ENCODE peak calls at places on chromosome 7, in seven cellular contexts. J is IMR-90, H is GM23338, V is Karpas-422, U is Peyer's patch, Q is uterus, W is mesendoderm. Y is an unnamed sample. For H3K4me1, the result is how much of the 10 kb centered on the place peaks cover.

GRCh38 chr7:134419085-134419484 is 39.8 kb downstream of the AKR1B1 start:
- DNase-seq in J (no peak), H (no peak), V (no peak), U (peak), Q (no peak), W (no peak), Y (no peak)

GRCh38 chr7:11706666-11707605 is 125.1 kb downstream of the THSD7A start:
- DNase-seq in J (no peak), H (no peak), V (no peak), U (no peak), Q (no peak), W (no peak), Y (no peak)

GRCh38 chr7:154433632-154434598 is 381.7 kb downstream of the DPP6 start:
- DNase-seq in J (no peak), H (no peak), V (no peak), U (no peak), Q (no peak), W (no peak), Y (no peak)

GRCh38 chr7:135745702-135746312 is 2.8 kb downstream of the FAM180A start:
- DNase-seq in J (peak), H (no peak), V (no peak), U (peak), Q (peak), W (no peak), Y (peak)

GRCh38 chr7:44325811-44326241 is 432 bp upstream of the CAMK2B start:
- DNase-seq in J (no peak), H (peak), V (no peak), U (peak), Q (no peak), W (peak), Y (no peak)

GRCh38 chr7:23422904-23423303 is 47.4 kb downstream of the IGF2BP3 start:
- DNase-seq in J (no peak), H (no peak), V (no peak), U (no peak), Q (no peak), W (peak), Y (no peak)

GRCh38 chr7:516606-517456 is 2.8 kb downstream of the PDGFA start:
- DNase-seq in J (peak), H (peak), V (no peak), U (peak), Q (peak), W (peak), Y (no peak)

GRCh38 chr7:82105463-82105862 is 335.6 kb upstream of the HGF start:
- DNase-seq in J (peak), H (no peak), V (no peak), U (no peak), Q (no peak), W (peak), Y (no peak)

GRCh38 chr7:152894295-152895170 is 135.0 kb downstream of the ACTR3B start:
- DNase-seq in J (no peak), H (peak), V (no peak), U (no peak), Q (no peak), W (peak), Y (no peak)

GRCh38 chr7:142750321-142750938 is 1.2 kb downstream of the PRSS1 start:
- DNase-seq in J (no peak), H (no peak), V (no peak), U (no peak), Q (no peak), W (no peak), Y (no peak)

GRCh38 chr7:25928549-25929330 is 223.3 kb upstream of the NFE2L3 start:
- DNase-seq in J (no peak), H (no peak), V (no peak), U (no peak), Q (no peak), W (no peak), Y (no peak)

GRCh38 chr7:149196705-149197171 is 1.4 kb downstream of the ZNF282 start:
- DNase-seq in J (no peak), H (peak), V (no peak), U (no peak), Q (no peak), W (peak), Y (no peak)

GRCh38 chr7:520503-521161 is 986 bp upstream of the PDGFA start:
- DNase-seq in J (no peak), H (peak), V (no peak), U (no peak), Q (peak), W (peak), Y (no peak)

DNA sequence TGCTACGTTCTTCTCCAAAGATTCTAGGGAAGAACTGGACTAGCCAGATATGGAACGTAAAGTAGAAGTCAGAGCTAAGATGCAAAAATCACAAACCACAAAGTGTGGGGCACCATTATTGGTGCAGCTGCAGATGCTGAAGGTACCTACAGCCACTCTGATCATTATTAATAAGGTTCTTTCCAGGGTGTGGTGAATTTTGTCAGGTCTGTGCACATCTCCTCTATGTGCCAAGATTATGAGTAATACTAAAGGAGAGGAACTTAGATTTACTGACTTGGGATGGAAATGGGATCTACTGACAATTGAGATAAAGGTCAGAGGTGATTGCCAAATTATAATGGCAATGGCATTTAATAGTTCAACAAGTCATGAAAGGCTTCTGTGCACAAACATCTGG is 148.1 kb downstream of the RAPGEF5 start:
- DNase-seq in J (no peak), H (no peak), V (no peak), U (no peak), Q (no peak), W (no peak), Y (no peak)
- H3K4me1 ChIP-seq in J (under half), H (under half), V (under half), U (under half), Q (under half), W (under half), Y (under half)

DNA sequence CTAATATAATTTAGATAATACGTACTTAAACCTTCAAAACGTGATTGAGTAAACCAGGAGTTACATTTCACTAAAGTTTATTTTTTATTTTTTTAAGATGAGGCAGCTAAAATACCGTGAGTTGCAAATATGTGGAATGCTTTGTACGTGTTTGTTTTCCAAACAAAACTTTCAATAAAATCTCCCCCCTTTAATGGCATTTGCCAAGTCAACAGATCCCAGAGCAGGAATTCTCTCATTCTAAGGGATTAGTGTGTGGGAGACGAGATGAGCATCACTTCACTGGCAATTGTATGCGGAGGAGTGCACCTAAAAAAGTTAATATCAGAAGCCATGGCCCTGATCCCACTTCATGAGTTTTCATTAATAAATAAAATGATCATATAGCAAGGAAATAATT is 53.7 kb upstream of the MAGI2 start:
- DNase-seq in J (no peak), H (peak), V (no peak), U (no peak), Q (no peak), W (peak), Y (no peak)
- H3K27ac ChIP-seq in J (no peak), H (no peak), V (no peak), U (no peak), Q (no peak), W (no peak), Y (no peak)

GRCh38 chr7:128742206-128742605 is 3.0 kb downstream of the CALU start:
- DNase-seq in J (peak), H (no peak), V (no peak), U (no peak), Q (no peak), W (no peak), Y (no peak)
- H3K4me1 ChIP-seq in J (under half), H (under half), V (under half), U (under half), Q (under half), W (under half), Y (under half)

GRCh38 chr7:140659727-140660396 is 12.9 kb upstream of the ADCK2 start:
- DNase-seq in J (peak), H (no peak), V (no peak), U (no peak), Q (no peak), W (no peak), Y (no peak)
- H3K27ac ChIP-seq in J (no peak), H (no peak), V (no peak), U (no peak), Q (no peak), W (no peak), Y (no peak)

GRCh38 chr7:101216860-101217387 is 457 bp downstream of the PLOD3 start:
- DNase-seq in J (no peak), H (peak), V (peak), U (no peak), Q (no peak), W (no peak), Y (no peak)

GRCh38 chr7:101217388-101218235 is at the start of the genes PLOD3 and ZNHIT1:
- DNase-seq in J (peak), H (peak), V (peak), U (peak), Q (peak), W (peak), Y (peak)

GRCh38 chr7:101216001-101216859 is 1.2 kb downstream of the PLOD3 start:
- DNase-seq in J (peak), H (no peak), V (peak), U (no peak), Q (no peak), W (no peak), Y (no peak)

GRCh38 chr7:101220295-101220694 is 2.3 kb downstream of the ZNHIT1 start:
- DNase-seq in J (no peak), H (no peak), V (no peak), U (no peak), Q (no peak), W (no peak), Y (no peak)

DNA sequence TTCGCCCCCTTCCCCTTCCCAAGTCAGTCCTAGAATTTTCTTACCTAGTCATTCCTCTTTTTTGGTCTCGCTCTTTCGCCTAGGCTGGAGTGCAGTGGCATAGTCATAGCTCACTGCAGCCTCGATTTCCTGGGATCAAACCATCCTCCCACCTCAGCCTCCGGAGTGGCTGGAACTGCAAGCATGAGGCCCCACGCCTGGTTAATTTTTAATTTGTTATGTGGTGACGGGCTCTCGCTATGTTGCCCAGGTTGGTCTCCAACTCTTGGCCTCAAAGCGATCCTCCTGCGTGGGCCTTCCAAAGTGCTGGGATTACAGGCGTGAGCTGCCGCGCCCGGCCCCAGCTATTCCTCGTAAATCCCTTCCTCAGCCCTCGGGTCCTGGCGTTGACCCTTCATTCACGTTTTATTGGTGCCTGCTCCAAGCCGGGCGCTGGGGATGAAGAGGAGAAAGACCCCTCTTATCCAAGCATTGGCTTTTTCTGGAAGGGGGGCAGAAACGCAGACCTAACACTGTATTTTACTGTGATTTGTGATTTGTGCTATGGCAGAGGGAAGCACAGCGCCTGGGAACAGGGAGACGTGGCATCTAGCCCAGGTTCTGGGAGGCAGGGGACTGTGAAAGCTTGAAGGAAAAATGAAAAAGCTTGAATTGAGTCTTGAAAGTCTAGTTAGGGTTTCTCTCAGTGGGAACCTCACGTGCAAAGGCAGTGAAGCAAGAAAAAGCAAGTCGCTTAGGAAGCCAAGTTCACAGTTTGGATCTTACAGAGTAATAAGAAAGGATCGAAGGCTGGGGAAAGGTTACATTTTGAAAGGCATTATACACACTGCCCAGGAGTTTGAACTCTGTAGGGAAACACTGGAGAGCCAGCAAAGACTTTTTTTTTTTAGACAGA is 518 bp downstream of the ZNHIT1 start:
- DNase-seq in J (peak), H (no peak), V (peak), U (no peak), Q (no peak), W (no peak), Y (no peak)
- H3K4me1 ChIP-seq in J (under half), H (under half), V (under half), U (under half), Q (under half), W (under half), Y (under half)

GRCh38 chr7:2820508-2820934 is 23.6 kb downstream of the GNA12 start:
- DNase-seq in J (peak), H (no peak), V (no peak), U (peak), Q (peak), W (peak), Y (peak)
- H3K27ac ChIP-seq in J (peak), H (peak), V (no peak), U (peak), Q (peak), W (peak), Y (peak)

GRCh38 chr7:16755397-16755796 is 1.8 kb downstream of the TSPAN13 start:
- DNase-seq in J (peak), H (no peak), V (no peak), U (no peak), Q (no peak), W (no peak), Y (no peak)
- H3K4me1 ChIP-seq in J (under half), H (under half), V (under half), U (under half), Q (under half), W (under half), Y (under half)

GRCh38 chr7:16344927-16345326 is 76.4 kb downstream of the CRPPA start:
- DNase-seq in J (no peak), H (no peak), V (no peak), U (no peak), Q (no peak), W (peak), Y (no peak)
- H3K27ac ChIP-seq in J (no peak), H (no peak), V (no peak), U (no peak), Q (no peak), W (no peak), Y (no peak)

GRCh38 chr7:2118056-2118455 is 114.7 kb downstream of the MAD1L1 start:
- DNase-seq in J (no peak), H (no peak), V (no peak), U (no peak), Q (no peak), W (no peak), Y (no peak)

GRCh38 chr7:2116086-2116810 is 116.5 kb downstream of the MAD1L1 start:
- DNase-seq in J (peak), H (no peak), V (no peak), U (no peak), Q (no peak), W (no peak), Y (no peak)

GRCh38 chr7:2118630-2119190 is 114.0 kb downstream of the MAD1L1 start:
- DNase-seq in J (no peak), H (no peak), V (no peak), U (no peak), Q (no peak), W (no peak), Y (no peak)

GRCh38 chr7:2116903-2117680 is 115.7 kb downstream of the MAD1L1 start:
- DNase-seq in J (peak), H (no peak), V (no peak), U (no peak), Q (no peak), W (no peak), Y (no peak)

GRCh38 chr7:2117681-2118045 is 115.1 kb downstream of the MAD1L1 start:
- DNase-seq in J (no peak), H (no peak), V (no peak), U (no peak), Q (no peak), W (no peak), Y (no peak)
- H3K4me1 ChIP-seq in J (under half), H (under half), V (under half), U (under half), Q (under half), W (under half), Y (under half)

Y was measured in ascending aorta.